ENCODE peak calls at places on chromosomes 3 and 15, in four cellular contexts. One of them, this sample, is unnamed.

GRCh38 chr15:72155021-72155621 is 36.9 kb downstream of the SENP8 start:
- DNase-seq in CD8-positive, alpha-beta memory T cell: no peak
- DNase-seq in stimulated activated CD4-positive, alpha-beta T cell treated with anti-CD3 and anti-CD28 coated beads, Interleukin-2, amount 100 ng/mL, for 24 hours: no peak
- DNase-seq in NAMALWA: no peak
- DNase-seq in this sample: no peak

GRCh38 chr3:172918165-172918564 is 167.6 kb downstream of the ECT2 start:
- DNase-seq in CD8-positive, alpha-beta memory T cell: no peak
- DNase-seq in stimulated activated CD4-positive, alpha-beta T cell treated with anti-CD3 and anti-CD28 coated beads, Interleukin-2, amount 100 ng/mL, for 24 hours: no peak
- DNase-seq in NAMALWA: no peak
- DNase-seq in this sample: no peak

GRCh38 chr15:63473007-63473748 is 31.2 kb upstream of the USP3 start:
- DNase-seq in CD8-positive, alpha-beta memory T cell: no peak
- DNase-seq in stimulated activated CD4-positive, alpha-beta T cell treated with anti-CD3 and anti-CD28 coated beads, Interleukin-2, amount 100 ng/mL, for 24 hours: no peak
- DNase-seq in NAMALWA: peak
- DNase-seq in this sample: peak

GRCh38 chr3:14586611-14587010 is 46.5 kb upstream of the GRIP2 start:
- DNase-seq in CD8-positive, alpha-beta memory T cell: no peak
- DNase-seq in stimulated activated CD4-positive, alpha-beta T cell treated with anti-CD3 and anti-CD28 coated beads, Interleukin-2, amount 100 ng/mL, for 24 hours: no peak
- DNase-seq in NAMALWA: no peak
- DNase-seq in this sample: no peak

GRCh38 chr15:28133281-28133680 is 34.2 kb upstream of the OCA2 start:
- DNase-seq in CD8-positive, alpha-beta memory T cell: no peak
- DNase-seq in stimulated activated CD4-positive, alpha-beta T cell treated with anti-CD3 and anti-CD28 coated beads, Interleukin-2, amount 100 ng/mL, for 24 hours: no peak
- DNase-seq in NAMALWA: no peak
- DNase-seq in this sample: no peak

GRCh38 chr3:133930341-133930933 is 34.8 kb upstream of the RAB6B start:
- DNase-seq in CD8-positive, alpha-beta memory T cell: no peak
- DNase-seq in stimulated activated CD4-positive, alpha-beta T cell treated with anti-CD3 and anti-CD28 coated beads, Interleukin-2, amount 100 ng/mL, for 24 hours: no peak
- DNase-seq in NAMALWA: peak
- DNase-seq in this sample: no peak

GRCh38 chr3:71803248-71803647 is 18.3 kb upstream of the PROK2 start:
- DNase-seq in CD8-positive, alpha-beta memory T cell: no peak
- DNase-seq in stimulated activated CD4-positive, alpha-beta T cell treated with anti-CD3 and anti-CD28 coated beads, Interleukin-2, amount 100 ng/mL, for 24 hours: no peak
- DNase-seq in NAMALWA: no peak
- DNase-seq in this sample: no peak

GRCh38 chr3:107962946-107963345 is 127.9 kb downstream of the CD47 start:
- DNase-seq in CD8-positive, alpha-beta memory T cell: no peak
- DNase-seq in stimulated activated CD4-positive, alpha-beta T cell treated with anti-CD3 and anti-CD28 coated beads, Interleukin-2, amount 100 ng/mL, for 24 hours: no peak
- DNase-seq in NAMALWA: no peak
- DNase-seq in this sample: no peak

GRCh38 chr15:95741830-95742229 is 588.7 kb upstream of the NR2F2 start:
- DNase-seq in CD8-positive, alpha-beta memory T cell: no peak
- DNase-seq in stimulated activated CD4-positive, alpha-beta T cell treated with anti-CD3 and anti-CD28 coated beads, Interleukin-2, amount 100 ng/mL, for 24 hours: no peak
- DNase-seq in NAMALWA: no peak
- DNase-seq in this sample: no peak

GRCh38 chr15:94327356-94327936 is 96.1 kb downstream of the MCTP2 start:
- DNase-seq in CD8-positive, alpha-beta memory T cell: no peak
- DNase-seq in stimulated activated CD4-positive, alpha-beta T cell treated with anti-CD3 and anti-CD28 coated beads, Interleukin-2, amount 100 ng/mL, for 24 hours: no peak
- DNase-seq in NAMALWA: peak
- DNase-seq in this sample: no peak

GRCh38 chr3:13705051-13705450 is 156.1 kb downstream of the FBLN2 start:
- DNase-seq in CD8-positive, alpha-beta memory T cell: no peak
- DNase-seq in stimulated activated CD4-positive, alpha-beta T cell treated with anti-CD3 and anti-CD28 coated beads, Interleukin-2, amount 100 ng/mL, for 24 hours: no peak
- DNase-seq in NAMALWA: no peak
- DNase-seq in this sample: peak

GRCh38 chr3:195178124-195178910 is 92.6 kb downstream of the XXYLT1 start:
- DNase-seq in CD8-positive, alpha-beta memory T cell: no peak
- DNase-seq in stimulated activated CD4-positive, alpha-beta T cell treated with anti-CD3 and anti-CD28 coated beads, Interleukin-2, amount 100 ng/mL, for 24 hours: no peak
- DNase-seq in NAMALWA: no peak
- DNase-seq in this sample: no peak

GRCh38 chr15:29455055-29455454 is 185.4 kb upstream of the NSMCE3 start:
- DNase-seq in CD8-positive, alpha-beta memory T cell: no peak
- DNase-seq in stimulated activated CD4-positive, alpha-beta T cell treated with anti-CD3 and anti-CD28 coated beads, Interleukin-2, amount 100 ng/mL, for 24 hours: no peak
- DNase-seq in NAMALWA: no peak
- DNase-seq in this sample: no peak

GRCh38 chr3:141647562-141647915 is 90.6 kb upstream of the RNF7 start:
- DNase-seq in CD8-positive, alpha-beta memory T cell: no peak
- DNase-seq in stimulated activated CD4-positive, alpha-beta T cell treated with anti-CD3 and anti-CD28 coated beads, Interleukin-2, amount 100 ng/mL, for 24 hours: no peak
- DNase-seq in NAMALWA: no peak
- DNase-seq in this sample: no peak

GRCh38 chr3:127052121-127052561 is 69.2 kb downstream of the PLXNA1 start:
- DNase-seq in CD8-positive, alpha-beta memory T cell: no peak
- DNase-seq in stimulated activated CD4-positive, alpha-beta T cell treated with anti-CD3 and anti-CD28 coated beads, Interleukin-2, amount 100 ng/mL, for 24 hours: no peak
- DNase-seq in NAMALWA: no peak
- DNase-seq in this sample: peak

GRCh38 chr15:54208786-54209185 is 230.5 kb downstream of the UNC13C start:
- DNase-seq in CD8-positive, alpha-beta memory T cell: no peak
- DNase-seq in stimulated activated CD4-positive, alpha-beta T cell treated with anti-CD3 and anti-CD28 coated beads, Interleukin-2, amount 100 ng/mL, for 24 hours: no peak
- DNase-seq in NAMALWA: no peak
- DNase-seq in this sample: no peak

GRCh38 chr15:64596701-64597468 is 136.5 kb downstream of the ZNF609 start:
- DNase-seq in CD8-positive, alpha-beta memory T cell: no peak
- DNase-seq in stimulated activated CD4-positive, alpha-beta T cell treated with anti-CD3 and anti-CD28 coated beads, Interleukin-2, amount 100 ng/mL, for 24 hours: no peak
- DNase-seq in NAMALWA: peak
- DNase-seq in this sample: no peak

GRCh38 chr3:70000028-70000410 is 486 bp downstream of the SAMMSON start:
- DNase-seq in CD8-positive, alpha-beta memory T cell: no peak
- DNase-seq in stimulated activated CD4-positive, alpha-beta T cell treated with anti-CD3 and anti-CD28 coated beads, Interleukin-2, amount 100 ng/mL, for 24 hours: no peak
- DNase-seq in NAMALWA: no peak
- DNase-seq in this sample: no peak

GRCh38 chr15:73782339-73782979 is 29.3 kb upstream of the INSYN1 start:
- DNase-seq in CD8-positive, alpha-beta memory T cell: no peak
- DNase-seq in stimulated activated CD4-positive, alpha-beta T cell treated with anti-CD3 and anti-CD28 coated beads, Interleukin-2, amount 100 ng/mL, for 24 hours: no peak
- DNase-seq in NAMALWA: no peak
- DNase-seq in this sample: no peak

GRCh38 chr3:171640520-171641412 is 169.5 kb downstream of the PLD1 start:
- DNase-seq in CD8-positive, alpha-beta memory T cell: no peak
- DNase-seq in stimulated activated CD4-positive, alpha-beta T cell treated with anti-CD3 and anti-CD28 coated beads, Interleukin-2, amount 100 ng/mL, for 24 hours: no peak
- DNase-seq in NAMALWA: no peak
- DNase-seq in this sample: no peak

GRCh38 chr15:67186226-67186649 is 68.2 kb downstream of the AAGAB start:
- DNase-seq in CD8-positive, alpha-beta memory T cell: no peak
- DNase-seq in stimulated activated CD4-positive, alpha-beta T cell treated with anti-CD3 and anti-CD28 coated beads, Interleukin-2, amount 100 ng/mL, for 24 hours: no peak
- DNase-seq in NAMALWA: no peak
- DNase-seq in this sample: no peak

GRCh38 chr15:70853270-70853854 is 595 bp downstream of the LARP6 start:
- DNase-seq in CD8-positive, alpha-beta memory T cell: no peak
- DNase-seq in stimulated activated CD4-positive, alpha-beta T cell treated with anti-CD3 and anti-CD28 coated beads, Interleukin-2, amount 100 ng/mL, for 24 hours: no peak
- DNase-seq in NAMALWA: no peak
- DNase-seq in this sample: no peak

GRCh38 chr15:32994810-32995424 is 199.6 kb downstream of the FMN1 start:
- DNase-seq in CD8-positive, alpha-beta memory T cell: no peak
- DNase-seq in stimulated activated CD4-positive, alpha-beta T cell treated with anti-CD3 and anti-CD28 coated beads, Interleukin-2, amount 100 ng/mL, for 24 hours: no peak
- DNase-seq in NAMALWA: peak
- DNase-seq in this sample: no peak

GRCh38 chr3:197475514-197475913 is 80.3 kb downstream of the BDH1 start:
- DNase-seq in CD8-positive, alpha-beta memory T cell: no peak
- DNase-seq in stimulated activated CD4-positive, alpha-beta T cell treated with anti-CD3 and anti-CD28 coated beads, Interleukin-2, amount 100 ng/mL, for 24 hours: no peak
- DNase-seq in NAMALWA: no peak
- DNase-seq in this sample: no peak

GRCh38 chr15:90957105-90957790 is 2.6 kb downstream of the RCCD1 start:
- DNase-seq in CD8-positive, alpha-beta memory T cell: no peak
- DNase-seq in stimulated activated CD4-positive, alpha-beta T cell treated with anti-CD3 and anti-CD28 coated beads, Interleukin-2, amount 100 ng/mL, for 24 hours: no peak
- DNase-seq in NAMALWA: no peak
- DNase-seq in this sample: no peak

GRCh38 chr3:193250492-193250891 is 9.5 kb downstream of the PLAAT1 start:
- DNase-seq in CD8-positive, alpha-beta memory T cell: no peak
- DNase-seq in stimulated activated CD4-positive, alpha-beta T cell treated with anti-CD3 and anti-CD28 coated beads, Interleukin-2, amount 100 ng/mL, for 24 hours: no peak
- DNase-seq in NAMALWA: no peak
- DNase-seq in this sample: no peak

GRCh38 chr3:58203541-58203940 is 7.2 kb downstream of the DNASE1L3 start:
- DNase-seq in CD8-positive, alpha-beta memory T cell: no peak
- DNase-seq in stimulated activated CD4-positive, alpha-beta T cell treated with anti-CD3 and anti-CD28 coated beads, Interleukin-2, amount 100 ng/mL, for 24 hours: no peak
- DNase-seq in NAMALWA: no peak
- DNase-seq in this sample: no peak

GRCh38 chr15:57769266-57769665 is 62.8 kb downstream of the POLR2M start:
- DNase-seq in CD8-positive, alpha-beta memory T cell: no peak
- DNase-seq in stimulated activated CD4-positive, alpha-beta T cell treated with anti-CD3 and anti-CD28 coated beads, Interleukin-2, amount 100 ng/mL, for 24 hours: no peak
- DNase-seq in NAMALWA: no peak
- DNase-seq in this sample: no peak

GRCh38 chr15:38254065-38254883 is 1.6 kb downstream of the SPRED1 start:
- DNase-seq in CD8-positive, alpha-beta memory T cell: peak
- DNase-seq in stimulated activated CD4-positive, alpha-beta T cell treated with anti-CD3 and anti-CD28 coated beads, Interleukin-2, amount 100 ng/mL, for 24 hours: peak
- DNase-seq in NAMALWA: peak
- DNase-seq in this sample: peak

GRCh38 chr15:94305133-94305532 is 73.8 kb downstream of the MCTP2 start:
- DNase-seq in CD8-positive, alpha-beta memory T cell: no peak
- DNase-seq in stimulated activated CD4-positive, alpha-beta T cell treated with anti-CD3 and anti-CD28 coated beads, Interleukin-2, amount 100 ng/mL, for 24 hours: no peak
- DNase-seq in NAMALWA: no peak
- DNase-seq in this sample: no peak

GRCh38 chr3:51720292-51721061 is 13.6 kb downstream of the GRM2 start:
- DNase-seq in CD8-positive, alpha-beta memory T cell: no peak
- DNase-seq in stimulated activated CD4-positive, alpha-beta T cell treated with anti-CD3 and anti-CD28 coated beads, Interleukin-2, amount 100 ng/mL, for 24 hours: no peak
- DNase-seq in NAMALWA: no peak
- DNase-seq in this sample: no peak

GRCh38 chr15:48966595-48967301 is 3.0 kb upstream of the SHC4 start:
- DNase-seq in CD8-positive, alpha-beta memory T cell: no peak
- DNase-seq in stimulated activated CD4-positive, alpha-beta T cell treated with anti-CD3 and anti-CD28 coated beads, Interleukin-2, amount 100 ng/mL, for 24 hours: no peak
- DNase-seq in NAMALWA: peak
- DNase-seq in this sample: no peak

GRCh38 chr3:4846529-4846928 is 132.7 kb upstream of the BHLHE40 start:
- DNase-seq in CD8-positive, alpha-beta memory T cell: no peak
- DNase-seq in stimulated activated CD4-positive, alpha-beta T cell treated with anti-CD3 and anti-CD28 coated beads, Interleukin-2, amount 100 ng/mL, for 24 hours: no peak
- DNase-seq in NAMALWA: no peak
- DNase-seq in this sample: no peak